ENCODE peak calls at places on chromosomes 3 and 15, in nine cellular contexts. H is BJ, Q is bronchial epithelial cell, U is GM13977, A is epithelial cell of esophagus, Y is adrenal gland, J is foreskin fibroblast, Z is keratinocyte, T is fibroblast of lung. I is an unnamed sample.

GRCh38 chr3:188472331-188472730 is 318.4 kb downstream of the LPP start:
- DNase-seq in A (no peak), Q (no peak), H (no peak), Z (no peak), Y (no peak), T (no peak), J (peak), U (no peak), I (no peak)

GRCh38 chr3:173411288-173412064 is 13.9 kb downstream of the NLGN1 start:
- DNase-seq in J (peak), Q (peak), T (peak), U (no peak), A (peak), Y (no peak), Z (no peak), H (no peak), I (no peak)

GRCh38 chr15:62089616-62090015 is 22.8 kb downstream of the C2CD4A start:
- DNase-seq in T (no peak), Z (no peak), Q (peak), A (peak), J (no peak), H (no peak), Y (no peak), U (no peak), I (no peak)

GRCh38 chr15:29675791-29676301 is 146.4 kb downstream of the TJP1 start:
- DNase-seq in J (no peak), A (no peak), Z (no peak), H (no peak), Y (no peak), Q (no peak), T (no peak), U (no peak), I (no peak)

GRCh38 chr3:128497305-128498126 is 4.5 kb upstream of the GATA2 start:
- DNase-seq in A (peak), T (no peak), H (no peak), J (peak), U (peak), Y (peak), Q (no peak), Z (no peak), I (peak)

GRCh38 chr3:52820741-52821140 is 9.7 kb downstream of the ITIH4 start:
- DNase-seq in T (no peak), J (peak), Q (no peak), Z (no peak), A (peak), Y (no peak), U (peak), H (no peak), I (no peak)

GRCh38 chr3:97658670-97659285 is 105.8 kb upstream of the ARL6 start:
- DNase-seq in H (no peak), J (no peak), Z (no peak), Y (no peak), Q (peak), A (peak), T (peak), U (peak), I (no peak)

GRCh38 chr3:60989893-60990740 is 261.1 kb downstream of the FHIT start:
- DNase-seq in T (no peak), H (no peak), Z (no peak), Q (no peak), U (no peak), A (no peak), J (no peak), Y (no peak), I (no peak)

GRCh38 chr3:53132347-53132746 is 2.1 kb upstream of the RFT1 start:
- DNase-seq in T (no peak), A (peak), U (no peak), H (no peak), Y (no peak), J (no peak), Q (no peak), Z (no peak), I (peak)

GRCh38 chr3:12445523-12446240 is 38.6 kb upstream of the TSEN2 start:
- DNase-seq in J (no peak), T (no peak), A (no peak), U (no peak), Z (no peak), Y (no peak), Q (no peak), H (no peak), I (no peak)

GRCh38 chr15:60396100-60396499 is 1.7 kb downstream of the ANXA2 start:
- DNase-seq in Y (no peak), Q (peak), Z (no peak), T (no peak), J (peak), U (no peak), H (no peak), A (peak), I (no peak)

GRCh38 chr3:77159182-77159581 is 119.3 kb downstream of the ROBO2 start:
- DNase-seq in Q (peak), Z (no peak), H (no peak), T (no peak), U (no peak), A (peak), J (no peak), Y (no peak), I (no peak)

GRCh38 chr3:195907730-195908438 is 467 bp downstream of the TNK2 start:
- DNase-seq in Z (no peak), U (peak), H (no peak), T (no peak), Q (no peak), J (peak), A (peak), Y (peak), I (peak)

GRCh38 chr15:89127054-89127702 is 38.9 kb downstream of the ABHD2 start:
- DNase-seq in Y (no peak), Z (no peak), A (peak), Q (peak), H (no peak), T (no peak), U (no peak), J (peak), I (no peak)

GRCh38 chr15:40096094-40096876 is 12.4 kb downstream of the BMF start:
- DNase-seq in J (peak), U (peak), A (no peak), T (no peak), Z (no peak), Q (no peak), H (no peak), Y (no peak), I (no peak)

GRCh38 chr3:42490243-42490642 is 12.2 kb upstream of the VIPR1 start:
- DNase-seq in T (no peak), U (no peak), A (peak), J (no peak), Z (no peak), Y (peak), Q (peak), H (no peak), I (no peak)

GRCh38 chr15:56824174-56824573 is 90.9 kb upstream of the ZNF280D start:
- DNase-seq in H (no peak), Y (no peak), U (no peak), Z (no peak), A (no peak), J (no peak), T (peak), Q (no peak), I (no peak)

GRCh38 chr3:131501949-131502348 is 822 bp downstream of the MRPL3 start:
- DNase-seq in A (peak), U (peak), T (no peak), J (peak), Q (peak), H (no peak), Z (no peak), Y (no peak), I (no peak)

GRCh38 chr3:196186661-196187573 is 24.3 kb downstream of the ZDHHC19 start:
- DNase-seq in U (peak), Z (no peak), A (no peak), Q (no peak), J (peak), H (no peak), Y (no peak), T (no peak), I (no peak)

GRCh38 chr3:180036678-180037455 is at the start of gene PEX5L:
- DNase-seq in Z (no peak), H (no peak), Q (peak), T (peak), J (peak), A (peak), U (peak), Y (peak), I (peak)

GRCh38 chr3:191873741-191874140 is 412.8 kb downstream of the PYDC2 start:
- DNase-seq in Z (no peak), U (no peak), Q (no peak), J (no peak), Y (no peak), A (no peak), H (no peak), T (no peak), I (no peak)

GRCh38 chr3:73071952-73072351 is 10.5 kb downstream of the EBLN2 start:
- DNase-seq in J (no peak), U (no peak), Z (no peak), A (no peak), H (no peak), Q (no peak), T (no peak), Y (no peak), I (no peak)

GRCh38 chr15:63997715-63998442 is 48.4 kb downstream of the DAPK2 start:
- DNase-seq in T (no peak), Z (no peak), J (no peak), U (no peak), Y (no peak), A (peak), H (no peak), Q (peak), I (no peak)

GRCh38 chr15:83973816-83974215 is 261.8 kb upstream of the GOLGA6L4 start:
- DNase-seq in A (peak), Q (peak), Z (no peak), J (peak), H (no peak), T (peak), U (peak), Y (no peak), I (no peak)

GRCh38 chr15:44058126-44058525 is 136.9 kb downstream of the FRMD5 start:
- DNase-seq in Z (no peak), Q (no peak), U (no peak), A (no peak), T (no peak), H (no peak), Y (no peak), J (no peak), I (no peak)

GRCh38 chr3:33256249-33256648 is 21.0 kb upstream of the FBXL2 start:
- DNase-seq in H (no peak), A (no peak), U (no peak), J (no peak), Z (no peak), Q (no peak), Y (no peak), T (no peak), I (no peak)

GRCh38 chr3:23923786-23924185 is 6.9 kb downstream of the RPL15 start:
- DNase-seq in A (no peak), Y (no peak), Q (no peak), Z (no peak), J (peak), T (peak), H (no peak), U (no peak), I (no peak)

GRCh38 chr3:128309026-128309425 is 155.7 kb downstream of the EEFSEC start:
- DNase-seq in T (no peak), U (no peak), A (no peak), J (no peak), H (no peak), Z (no peak), Q (no peak), Y (peak), I (no peak)

GRCh38 chr15:62027916-62028315 is 32.3 kb downstream of the VPS13C start:
- DNase-seq in Q (no peak), T (no peak), U (no peak), J (no peak), A (no peak), Y (no peak), H (no peak), Z (no peak), I (no peak)

GRCh38 chr3:157067114-157067513 is 92.8 kb downstream of the CCNL1 start:
- DNase-seq in H (no peak), Y (no peak), Z (no peak), T (no peak), A (no peak), U (no peak), Q (no peak), J (no peak), I (no peak)

GRCh38 chr15:77702211-77702957 is 69.7 kb upstream of the LINGO1 start:
- DNase-seq in A (peak), Q (peak), Y (peak), U (peak), H (no peak), T (peak), J (peak), Z (no peak), I (no peak)

GRCh38 chr3:128489860-128490649 is 2.9 kb downstream of the GATA2 start:
- DNase-seq in J (peak), Z (no peak), T (no peak), Q (no peak), Y (no peak), H (no peak), A (peak), U (no peak), I (peak)

GRCh38 chr3:186588619-186589018 is 18.1 kb downstream of the DNAJB11 start:
- DNase-seq in T (no peak), A (peak), H (no peak), Y (no peak), Z (no peak), Q (peak), U (no peak), J (peak), I (no peak)

GRCh38 chr3:128175768-128176167 is 22.5 kb downstream of the EEFSEC start:
- DNase-seq in J (no peak), U (no peak), T (no peak), H (no peak), Z (no peak), Q (no peak), A (no peak), Y (no peak), I (no peak)

GRCh38 chr3:166123576-166123975 is 286.4 kb upstream of the BCHE start:
- DNase-seq in Y (no peak), Q (peak), T (peak), J (no peak), A (peak), Z (no peak), U (no peak), H (no peak), I (no peak)

GRCh38 chr3:143442761-143443477 is 323.3 kb downstream of the CHST2 start:
- DNase-seq in T (no peak), Y (no peak), A (no peak), Q (peak), H (no peak), U (no peak), J (peak), Z (no peak), I (no peak)

GRCh38 chr3:153752405-153753027 is 368.7 kb upstream of the ARHGEF26 start:
- DNase-seq in A (no peak), H (no peak), U (no peak), Z (no peak), T (peak), Y (no peak), Q (no peak), J (peak), I (no peak)

GRCh38 chr3:58824285-58824684 is 157.7 kb upstream of the FAM3D start:
- DNase-seq in Q (peak), A (peak), U (peak), Y (peak), Z (no peak), J (peak), T (peak), H (no peak), I (no peak)

GRCh38 chr3:172289583-172289982 is 158.7 kb downstream of the GHSR start:
- DNase-seq in Y (no peak), Z (no peak), H (no peak), Q (no peak), T (no peak), U (peak), A (no peak), J (no peak), I (no peak)
- TF ChIP-seq CTCF in Y (peak), Z (peak), H (peak), Q (peak), T (no peak), U (peak), A (peak), J (no peak), I (peak)

GRCh38 chr3:160953681-160954080 is 151.5 kb downstream of the B3GALNT1 start:
- DNase-seq in Z (no peak), H (no peak), J (no peak), T (no peak), U (no peak), Y (no peak), A (no peak), Q (no peak), I (no peak)
- TF ChIP-seq CTCF in Z (no peak), H (no peak), J (no peak), T (no peak), U (no peak), Y (no peak), A (no peak), Q (no peak), I (no peak)

GRCh38 chr3:5787863-5788488 is 600.5 kb downstream of the EDEM1 start:
- DNase-seq in A (no peak), J (no peak), Q (no peak), Y (peak), T (no peak), Z (no peak), U (no peak), H (no peak), I (no peak)
- TF ChIP-seq CTCF in A (no peak), J (no peak), Q (no peak), Y (no peak), T (no peak), Z (no peak), U (peak), H (no peak), I (peak)

DNA sequence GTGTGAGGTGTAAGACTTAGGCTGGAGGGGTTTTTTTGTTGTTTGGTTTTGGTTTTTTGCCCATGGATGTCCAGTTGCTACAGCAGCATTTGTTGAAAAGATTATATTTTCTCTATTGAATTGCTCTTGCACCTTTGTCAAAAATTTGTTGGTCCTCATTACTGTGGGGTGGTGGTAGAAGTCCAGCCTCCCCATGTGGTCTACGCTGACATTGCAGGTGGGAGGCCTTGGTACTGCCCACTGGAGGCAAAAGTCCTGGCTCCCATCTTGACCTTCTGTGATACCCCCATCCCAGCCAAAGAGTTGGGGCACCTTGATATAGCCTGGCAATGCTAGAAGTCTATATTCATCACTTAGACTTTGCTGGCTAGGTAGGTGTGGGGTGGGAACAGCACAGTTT is 5.4 kb upstream of the RAB6B start:
- DNase-seq in Y (no peak), Q (no peak), J (no peak), Z (no peak), H (no peak), U (no peak), A (no peak), T (no peak), I (no peak)
- TF ChIP-seq CTCF in Y (no peak), Q (no peak), J (no peak), Z (no peak), H (peak), U (peak), A (no peak), T (no peak), I (peak)

GRCh38 chr3:5733995-5734394 is 546.5 kb downstream of the EDEM1 start:
- DNase-seq in Z (no peak), H (no peak), U (no peak), Q (no peak), J (no peak), A (no peak), Y (no peak), T (no peak), I (no peak)
- TF ChIP-seq CTCF in Z (no peak), H (no peak), U (no peak), Q (no peak), J (no peak), A (no peak), Y (no peak), T (no peak), I (no peak)

GRCh38 chr3:194584866-194585265 is 48.4 kb downstream of the TMEM44 start:
- DNase-seq in U (no peak), Y (no peak), A (peak), H (no peak), T (peak), Z (no peak), J (peak), Q (peak), I (no peak)

GRCh38 chr3:194584435-194584776 is 48.8 kb downstream of the TMEM44 start:
- DNase-seq in H (no peak), U (no peak), Y (no peak), T (no peak), Q (no peak), Z (no peak), A (no peak), J (no peak), I (no peak)

GRCh38 chr3:194587438-194587931 is 45.7 kb downstream of the TMEM44 start:
- DNase-seq in T (peak), A (peak), Q (no peak), Y (no peak), H (no peak), J (peak), Z (no peak), U (no peak), I (no peak)

GRCh38 chr3:194586839-194587238 is 46.4 kb downstream of the TMEM44 start:
- DNase-seq in J (peak), U (no peak), Y (no peak), A (peak), Q (peak), Z (peak), T (peak), H (no peak), I (no peak)

GRCh38 chr3:194585880-194586281 is 47.3 kb downstream of the TMEM44 start:
- DNase-seq in U (no peak), Z (no peak), Y (no peak), J (no peak), H (no peak), Q (no peak), T (no peak), A (no peak), I (no peak)
- TF ChIP-seq CTCF in U (no peak), Z (no peak), Y (no peak), J (no peak), H (no peak), Q (no peak), T (no peak), A (no peak), I (no peak)